ENCODE peak calls at places on chromosomes 12 and 14, in six cellular contexts. R is pancreas; E is CD8-positive, alpha-beta T cell; L is Peyer's patch; K is cardiac muscle cell; F is tibial nerve. B is an unnamed sample.

GRCh38 chr14:50222061-50222613 is 9.2 kb downstream of the SOS2 start:
- DNase-seq in K (no peak), F (no peak), E (no peak), L (no peak), R (no peak), B (no peak)

GRCh38 chr12:13561923-13562322 is 365.4 kb downstream of the EMP1 start:
- DNase-seq in F (no peak), K (no peak), L (no peak), E (no peak), R (no peak), B (no peak)

GRCh38 chr14:103186241-103186835 is 63.1 kb downstream of the TNFAIP2 start:
- DNase-seq in F (no peak), K (no peak), R (no peak), L (no peak), E (no peak), B (no peak)

GRCh38 chr14:21023174-21023573 is 1.7 kb downstream of the NDRG2 start:
- DNase-seq in E (no peak), R (no peak), F (no peak), K (no peak), L (no peak), B (no peak)

GRCh38 chr12:85424581-85425348 is 144.7 kb downstream of the ALX1 start:
- DNase-seq in L (no peak), F (peak; percentile 35), E (no peak), K (peak; percentile 47), R (peak; percentile 23), B (no peak)

GRCh38 chr14:103723176-103724081 is 7.8 kb downstream of the ZFYVE21 start:
- DNase-seq in F (no peak), R (no peak), L (no peak), K (no peak), E (no peak), B (no peak)

GRCh38 chr12:121860257-121860656 is 1.6 kb upstream of the HPD start:
- DNase-seq in F (no peak), R (no peak), K (no peak), L (no peak), E (no peak), B (no peak)

GRCh38 chr12:132061641-132062430 is 82.3 kb downstream of the DDX51 start:
- DNase-seq in F (no peak), L (no peak), E (no peak), R (no peak), K (no peak), B (no peak)

GRCh38 chr12:125065021-125065752 is at the start of gene AACS:
- DNase-seq in L (peak; percentile 92), K (peak; percentile 90), F (peak; percentile 68), E (peak; percentile 59), R (peak; percentile 84), B (peak; percentile 83)
- TF ChIP-seq CTCF in L (no peak), K (peak; percentile 1), F (no peak), E (no peak), R (no peak), B (no peak)

GRCh38 chr14:69694730-69695663 is 71.9 kb upstream of the SRSF5 start:
- DNase-seq in F (no peak), L (no peak), K (no peak), E (no peak), R (no peak), B (no peak)
- H3K4me1 ChIP-seq in F (peaks cover 65% of the 10 kb centered on the region), L (peaks cover 64% of the 10 kb centered on the region), K (peaks cover 51% of the 10 kb centered on the region), E (peaks cover 32% of the 10 kb centered on the region), R (peaks cover 50% of the 10 kb centered on the region), B (peaks cover 82% of the 10 kb centered on the region)

GRCh38 chr12:57775563-57776246 is 3.3 kb downstream of the EEF1AKMT3 start:
- DNase-seq in E (no peak), R (no peak), L (no peak), F (no peak), K (no peak), B (no peak)
- TF ChIP-seq CTCF in E (no peak), R (no peak), L (no peak), F (no peak), K (no peak), B (no peak)

DNA sequence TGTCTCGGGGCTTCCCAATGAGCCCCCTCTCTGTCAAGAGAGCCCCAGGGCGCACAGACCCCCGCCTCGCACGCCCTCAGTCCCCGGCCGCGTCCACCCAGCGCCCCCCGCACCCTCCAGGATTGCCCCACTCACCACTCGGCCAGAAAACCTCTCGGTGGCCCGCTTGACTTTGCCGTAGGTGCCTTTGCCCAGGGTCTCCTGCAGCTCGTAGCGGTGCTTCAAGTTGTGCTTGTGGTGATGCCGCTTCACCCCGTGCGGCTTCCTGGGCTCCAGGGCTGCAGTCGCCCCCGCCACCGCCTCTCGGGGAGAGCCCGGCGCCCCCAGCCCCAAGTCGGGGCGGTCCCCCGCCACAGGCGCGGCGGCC is 492 bp downstream of the NUAK1 start:
- DNase-seq in L (no peak), E (no peak), K (peak; percentile 57), F (no peak), R (no peak), B (no peak)
- H3K4me1 ChIP-seq in L (peaks cover 17% of the 10 kb centered on the region), E (peaks cover 13% of the 10 kb centered on the region), K (peaks cover 33% of the 10 kb centered on the region), F (no peaks in the 10 kb centered on the region), R (no peaks in the 10 kb centered on the region), B (peaks cover 30% of the 10 kb centered on the region)

GRCh38 chr12:114403690-114404450 is 2.1 kb downstream of the TBX5 start:
- DNase-seq in K (peak; percentile 85), L (no peak), F (no peak), R (no peak), E (no peak), B (no peak)

GRCh38 chr12:114405199-114405448 is 820 bp downstream of the TBX5 start:
- DNase-seq in F (no peak), L (no peak), K (no peak), E (no peak), R (no peak), B (no peak)

GRCh38 chr12:114401346-114402320 is 4.3 kb downstream of the TBX5 start:
- DNase-seq in R (no peak), K (no peak), E (no peak), F (no peak), L (no peak), B (no peak)

GRCh38 chr12:114404451-114405198 is 1.3 kb downstream of the TBX5 start:
- DNase-seq in E (no peak), R (no peak), F (no peak), K (no peak), L (no peak), B (no peak)

GRCh38 chr12:114403044-114403689 is 2.8 kb downstream of the TBX5 start:
- DNase-seq in K (peak; percentile 84), R (no peak), F (no peak), E (no peak), L (no peak), B (no peak)
- TF ChIP-seq CTCF in K (peak; percentile 32), R (no peak), F (no peak), E (no peak), L (no peak), B (no peak)

GRCh38 chr14:105710119-105711057 is 184.0 kb downstream of the TMEM121 start:
- DNase-seq in F (no peak), R (no peak), L (no peak), E (no peak), K (no peak), B (no peak)
- H3K4me1 ChIP-seq in F (no peaks in the 10 kb centered on the region), R (no peaks in the 10 kb centered on the region), L (no peaks in the 10 kb centered on the region), E (no peaks in the 10 kb centered on the region), K (no peaks in the 10 kb centered on the region), B (no peaks in the 10 kb centered on the region)

GRCh38 chr14:35140718-35141581 is 18.6 kb downstream of the PRORP start:
- DNase-seq in L (no peak), R (no peak), E (no peak), F (no peak), K (no peak), B (no peak)
- TF ChIP-seq CTCF in L (peak; percentile 69), R (peak; percentile 30), E (peak; percentile 83), F (peak; percentile 48), K (peak; percentile 30), B (peak; percentile 54)